ENCODE peak calls at places on chromosomes 3 and 15, in eight cellular contexts. Z is coronary artery, R is heart right ventricle, N is mucosa of descending colon, L is lower lobe of right lung, B is astrocyte, I is heart left ventricle, J is PC-3. A is an unnamed sample.

GRCh38 chr15:65163041-65163440 is 22.1 kb downstream of the CLPX start:
- DNase-seq in Z (no peak), R (no peak), N (no peak), L (no peak), B (no peak), I (no peak), J (no peak), A (no peak)

GRCh38 chr3:192802957-192803899 is 75.9 kb upstream of the FGF12 start:
- DNase-seq in Z (no peak), R (no peak), N (no peak), L (no peak), B (peak), I (no peak), J (peak), A (no peak)

GRCh38 chr3:122700193-122700592 is 19.6 kb downstream of the PARP14 start:
- DNase-seq in Z (no peak), R (no peak), N (no peak), L (no peak), B (no peak), I (no peak), J (no peak), A (no peak)

GRCh38 chr3:20043398-20043797 is 3.2 kb downstream of the KAT2B start:
- DNase-seq in Z (no peak), R (peak), N (peak), L (peak), B (no peak), I (peak), J (no peak), A (no peak)

GRCh38 chr3:73586628-73587027 is 38.1 kb downstream of the PDZRN3 start:
- DNase-seq in Z (no peak), R (no peak), N (no peak), L (no peak), B (no peak), I (no peak), J (no peak), A (no peak)

GRCh38 chr15:29065571-29065970 is 179.8 kb downstream of the APBA2 start:
- DNase-seq in Z (no peak), R (no peak), N (no peak), L (no peak), B (no peak), I (no peak), J (no peak), A (no peak)

GRCh38 chr3:107987036-107987557 is 103.7 kb downstream of the CD47 start:
- DNase-seq in Z (peak), R (peak), N (no peak), L (peak), B (peak), I (peak), J (peak), A (peak)

GRCh38 chr3:172658344-172659245 is 52.3 kb downstream of the NCEH1 start:
- DNase-seq in Z (no peak), R (no peak), N (no peak), L (no peak), B (peak), I (no peak), J (peak), A (peak)

GRCh38 chr3:57803647-57804081 is 47.6 kb downstream of the SLMAP start:
- DNase-seq in Z (no peak), R (no peak), N (no peak), L (no peak), B (peak), I (no peak), J (peak), A (peak)

GRCh38 chr15:44554934-44555723 is 18.2 kb downstream of the EIF3J start:
- DNase-seq in Z (no peak), R (no peak), N (no peak), L (no peak), B (no peak), I (no peak), J (no peak), A (no peak)

GRCh38 chr15:25847066-25847465 is 16.1 kb downstream of the ATP10A start:
- DNase-seq in Z (no peak), R (no peak), N (no peak), L (no peak), B (no peak), I (no peak), J (no peak), A (no peak)

GRCh38 chr15:65304393-65305143 is at the start of gene RNU5B-1:
- DNase-seq in Z (no peak), R (peak), N (peak), L (peak), B (peak), I (peak), J (peak), A (peak)

GRCh38 chr3:194574639-194575483 is 58.4 kb downstream of the TMEM44 start:
- DNase-seq in Z (no peak), R (no peak), N (no peak), L (no peak), B (peak), I (no peak), J (peak), A (peak)

GRCh38 chr3:194675081-194675640 is 3.2 kb upstream of the LSG1 start:
- DNase-seq in Z (peak), R (no peak), N (no peak), L (no peak), B (peak), I (no peak), J (no peak), A (peak)

DNA sequence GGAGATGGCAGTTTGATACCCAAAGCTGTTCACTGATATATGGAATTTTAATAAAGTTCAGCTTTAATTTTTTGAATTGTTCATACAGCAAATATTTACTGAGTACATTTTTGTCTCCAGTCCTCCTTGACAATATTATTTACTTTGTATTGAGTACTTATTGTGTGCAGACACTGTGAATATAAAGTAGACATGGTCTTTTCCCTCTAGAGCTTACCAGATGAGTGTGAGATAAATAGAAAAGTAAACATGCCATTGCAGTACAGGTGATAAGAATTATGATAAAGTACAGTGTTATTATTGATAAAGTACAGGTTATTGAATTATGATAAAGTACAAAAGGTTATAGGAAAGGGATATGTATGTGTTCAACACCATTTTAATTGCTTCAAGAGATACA is 2.1 kb downstream of the UBA5 start:
- DNase-seq in Z (no peak), R (no peak), N (no peak), L (no peak), B (no peak), I (no peak), J (peak), A (no peak)
- H3K4me3 ChIP-seq in Z (peak), R (peak), N (no peak), L (peak), B (no peak), I (no peak), J (peak), A (peak)

GRCh38 chr3:191314109-191314728 is 15.0 kb upstream of the CCDC50 start:
- DNase-seq in Z (no peak), R (no peak), N (no peak), L (no peak), B (no peak), I (no peak), J (no peak), A (no peak)

GRCh38 chr3:191321019-191321767 is 8.0 kb upstream of the CCDC50 start:
- DNase-seq in Z (no peak), R (no peak), N (no peak), L (no peak), B (no peak), I (no peak), J (peak), A (no peak)

GRCh38 chr3:191320316-191320715 is 8.9 kb upstream of the CCDC50 start:
- DNase-seq in Z (no peak), R (no peak), N (no peak), L (no peak), B (no peak), I (no peak), J (no peak), A (peak)

DNA sequence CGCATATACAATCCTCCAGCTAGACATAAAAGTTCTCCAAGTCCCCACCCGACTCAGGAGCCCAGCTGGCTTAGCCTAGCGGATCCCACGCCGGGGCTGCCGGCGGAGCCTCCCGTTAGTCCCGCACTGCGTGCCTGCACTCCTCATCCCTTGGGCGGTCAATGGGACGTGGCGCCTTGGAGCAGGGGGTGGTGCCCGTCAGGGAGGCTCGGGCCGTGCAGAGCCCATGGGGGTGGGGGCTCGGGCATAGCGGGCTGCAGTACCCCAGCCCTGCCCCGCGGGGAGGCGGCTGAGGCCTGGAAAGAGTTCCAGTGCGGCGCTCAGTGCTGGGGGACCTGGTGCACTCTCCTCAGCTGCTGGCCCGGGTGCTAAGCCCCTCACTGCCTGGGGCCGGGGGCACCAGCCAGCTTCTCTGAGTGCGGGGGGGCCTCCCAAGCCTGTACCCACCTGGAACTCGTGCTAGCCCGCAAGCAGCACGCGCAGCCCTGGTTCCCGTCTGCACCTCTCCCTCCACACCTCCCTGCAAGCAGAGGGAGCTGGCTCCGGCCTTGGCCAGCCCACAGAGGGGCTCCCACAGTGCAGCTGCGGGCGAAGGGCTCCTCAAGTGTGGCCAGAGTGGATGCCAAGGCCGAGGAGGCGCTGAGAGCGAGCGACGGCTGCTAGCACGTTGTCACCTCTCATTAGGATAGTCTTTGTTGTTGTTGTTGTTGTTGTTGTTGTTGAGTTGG is 12.2 kb upstream of the CCDC50 start:
- DNase-seq in Z (no peak), R (no peak), N (no peak), L (no peak), B (no peak), I (no peak), J (no peak), A (no peak)
- H3K4me3 ChIP-seq in Z (no peak), R (no peak), N (no peak), L (no peak), B (no peak), I (no peak), J (no peak), A (no peak)

GRCh38 chr15:72671531-72671930 is 14.5 kb downstream of the HIGD2B start:
- DNase-seq in Z (no peak), R (no peak), N (no peak), L (no peak), B (no peak), I (no peak), J (no peak), A (no peak)
- H3K4me3 ChIP-seq in Z (no peak), R (no peak), N (no peak), L (no peak), B (no peak), I (no peak), J (no peak), A (no peak)

GRCh38 chr3:129259612-129260477 is 10.4 kb downstream of the COPG1 start:
- DNase-seq in Z (no peak), R (no peak), N (peak), L (no peak), B (no peak), I (no peak), J (no peak), A (no peak)
- H3K4me3 ChIP-seq in Z (no peak), R (no peak), N (no peak), L (no peak), B (no peak), I (no peak), J (no peak), A (no peak)

GRCh38 chr3:185250653-185251052 is 3.2 kb downstream of the EHHADH start:
- DNase-seq in Z (no peak), R (no peak), N (no peak), L (no peak), B (no peak), I (no peak), J (no peak), A (no peak)
- H3K4me3 ChIP-seq in Z (no peak), R (no peak), N (no peak), L (no peak), B (no peak), I (no peak), J (no peak), A (no peak)

A was measured in mammary epithelial cell.